ENCODE peak calls at places on chromosomes 1 and 21, in seven cellular contexts. F is heart right ventricle, G is H9, R is tibial nerve, Z is cardiac muscle cell, B is endothelial cell of umbilical vein, H is dorsolateral prefrontal cortex. Q is an unnamed sample.

GRCh38 chr1:178774263-178774662 is 49.2 kb downstream of the RALGPS2 start:
- DNase-seq in F (no peak), G (no peak), R (no peak), Z (peak; percentile 2), B (peak; percentile 29), H (no peak), Q (no peak)

GRCh38 chr1:119982006-119982405 is 85.7 kb upstream of the ADAM30 start:
- DNase-seq in F (no peak), G (no peak), R (no peak), Z (no peak), B (peak; percentile 26), H (no peak), Q (no peak)

GRCh38 chr1:108053291-108054023 is 88.5 kb upstream of the VAV3 start:
- DNase-seq in F (no peak), G (no peak), R (no peak), Z (no peak), B (no peak), H (no peak), Q (no peak)

GRCh38 chr1:109617291-109617801 is 2.1 kb downstream of the GNAT2 start:
- DNase-seq in F (no peak), G (peak; percentile 59), R (no peak), Z (no peak), B (peak; percentile 93), H (no peak), Q (peak; percentile 77)

GRCh38 chr21:37631319-37632117 is 264.9 kb downstream of the DYRK1A start:
- DNase-seq in F (no peak), G (peak; percentile 63), R (no peak), Z (no peak), B (peak; percentile 46), H (no peak), Q (peak; percentile 18)

GRCh38 chr1:228157381-228158126 is 7.8 kb downstream of the GJC2 start:
- DNase-seq in F (no peak), G (no peak), R (no peak), Z (no peak), B (no peak), H (peak; percentile 44), Q (no peak)

GRCh38 chr1:20265243-20265642 is 25.4 kb upstream of the VWA5B1 start:
- DNase-seq in F (peak; percentile 57), G (no peak), R (no peak), Z (peak; percentile 14), B (no peak), H (no peak), Q (no peak)

GRCh38 chr1:86868477-86868876 is 45.4 kb downstream of the SELENOF start:
- DNase-seq in F (no peak), G (no peak), R (no peak), Z (no peak), B (peak; percentile 32), H (no peak), Q (no peak)

GRCh38 chr21:25790122-25790951 is 55.6 kb downstream of the GABPA start:
- DNase-seq in F (no peak), G (no peak), R (peak; percentile 5), Z (peak; percentile 17), B (peak; percentile 63), H (no peak), Q (peak; percentile 2)

GRCh38 chr21:44869860-44870747 is 3.4 kb downstream of the PTTG1IP start:
- DNase-seq in F (peak; percentile 12), G (peak; percentile 64), R (peak; percentile 65), Z (no peak), B (peak; percentile 92), H (no peak), Q (peak; percentile 86)

GRCh38 chr1:168303716-168304540 is 23.3 kb downstream of the TBX19 start:
- DNase-seq in F (no peak), G (no peak), R (no peak), Z (no peak), B (no peak), H (no peak), Q (no peak)

GRCh38 chr1:65820983-65821382 is 28.3 kb downstream of the PDE4B start:
- DNase-seq in F (no peak), G (no peak), R (no peak), Z (no peak), B (no peak), H (no peak), Q (peak; percentile 71)

GRCh38 chr1:27527223-27527856 is 37.4 kb upstream of the WASF2 start:
- DNase-seq in F (peak; percentile 57), G (peak; percentile 90), R (peak; percentile 56), Z (peak; percentile 73), B (no peak), H (no peak), Q (no peak)

GRCh38 chr21:17128132-17128531 is 384.7 kb upstream of the CXADR start:
- DNase-seq in F (no peak), G (no peak), R (no peak), Z (no peak), B (peak; percentile 8), H (no peak), Q (no peak)

GRCh38 chr1:149945206-149945605 is 8.5 kb upstream of the MTMR11 start:
- DNase-seq in F (no peak), G (no peak), R (no peak), Z (no peak), B (no peak), H (no peak), Q (no peak)

GRCh38 chr1:206575165-206575893 is 36.9 kb downstream of the EIF2D start:
- DNase-seq in F (no peak), G (no peak), R (peak; percentile 65), Z (peak; percentile 58), B (peak; percentile 91), H (no peak), Q (no peak)

DNA sequence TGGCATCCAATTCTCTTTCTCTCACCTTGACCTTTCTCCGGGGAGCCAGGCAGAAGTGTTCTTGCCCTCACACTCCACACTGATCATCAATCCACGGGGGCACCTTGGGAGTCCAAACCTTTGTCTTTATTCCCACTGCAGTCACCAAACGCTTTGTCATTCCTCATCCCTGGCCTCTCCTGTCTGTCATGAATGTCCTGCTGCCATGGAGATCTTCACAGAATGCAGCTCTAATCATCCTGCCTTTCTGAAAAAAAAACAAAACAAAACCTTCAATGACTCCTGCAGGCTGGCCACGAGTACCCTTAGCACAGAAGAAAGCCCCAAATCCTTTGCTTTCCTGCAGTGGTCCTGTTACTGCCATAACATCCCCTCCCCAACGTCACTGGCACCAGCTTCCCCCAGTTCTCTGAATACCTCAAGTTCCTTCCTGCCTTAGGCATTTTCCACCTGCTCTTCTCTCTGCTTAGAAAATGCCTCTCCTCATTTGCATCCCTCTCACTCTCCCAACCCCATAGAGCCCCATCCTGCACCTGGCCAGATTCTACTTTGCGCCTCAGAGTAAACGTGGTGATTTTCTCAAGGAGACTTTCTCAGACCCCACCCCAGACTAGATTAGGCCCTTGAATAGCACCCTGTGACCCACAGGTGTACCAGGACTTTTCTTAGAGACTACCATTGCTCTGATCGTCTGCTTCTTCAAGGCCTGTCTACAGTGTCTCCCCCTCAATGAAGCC is 131.1 kb downstream of the AK5 start:
- DNase-seq in F (no peak), G (peak; percentile 33), R (no peak), Z (no peak), B (no peak), H (no peak), Q (no peak)
- H3K27me3 ChIP-seq in F (peaks cover 40% of the 10 kb centered on the region), G (no peaks in the 10 kb centered on the region), R (no peaks in the 10 kb centered on the region), Z (no peaks in the 10 kb centered on the region), B (no peaks in the 10 kb centered on the region), H (no peaks in the 10 kb centered on the region), Q (no peaks in the 10 kb centered on the region)

GRCh38 chr1:219812491-219813221 is 115.7 kb downstream of the SLC30A10 start:
- DNase-seq in F (no peak), G (peak; percentile 77), R (peak; percentile 43), Z (peak; percentile 87), B (peak; percentile 26), H (no peak), Q (peak; percentile 39)
- TF ChIP-seq CTCF in F (peak; percentile 86), G (peak; percentile 96), R (peak; percentile 71), Z (peak; percentile 92), B (peak; percentile 57), H (peak; percentile 93), Q (peak; percentile 90)

GRCh38 chr1:56686171-56686570 is 41.1 kb downstream of the PRKAA2 start:
- DNase-seq in F (no peak), G (no peak), R (no peak), Z (no peak), B (peak; percentile 13), H (no peak), Q (no peak)
- H3K27me3 ChIP-seq in F (no peaks in the 10 kb centered on the region), G (no peaks in the 10 kb centered on the region), R (no peaks in the 10 kb centered on the region), Z (no peaks in the 10 kb centered on the region), B (no peaks in the 10 kb centered on the region), H (no peaks in the 10 kb centered on the region), Q (no peaks in the 10 kb centered on the region)

GRCh38 chr1:9816199-9816598 is 7.6 kb downstream of the CLSTN1 start:
- DNase-seq in F (no peak), G (no peak), R (no peak), Z (no peak), B (no peak), H (no peak), Q (no peak)

GRCh38 chr1:9821710-9822109 is 2.1 kb downstream of the CLSTN1 start:
- DNase-seq in F (no peak), G (no peak), R (no peak), Z (no peak), B (no peak), H (no peak), Q (no peak)

GRCh38 chr1:9814619-9815018 is 9.1 kb downstream of the CLSTN1 start:
- DNase-seq in F (no peak), G (no peak), R (no peak), Z (no peak), B (no peak), H (no peak), Q (no peak)

GRCh38 chr1:9815150-9815549 is 8.6 kb downstream of the CLSTN1 start:
- DNase-seq in F (no peak), G (no peak), R (no peak), Z (no peak), B (no peak), H (no peak), Q (no peak)

DNA sequence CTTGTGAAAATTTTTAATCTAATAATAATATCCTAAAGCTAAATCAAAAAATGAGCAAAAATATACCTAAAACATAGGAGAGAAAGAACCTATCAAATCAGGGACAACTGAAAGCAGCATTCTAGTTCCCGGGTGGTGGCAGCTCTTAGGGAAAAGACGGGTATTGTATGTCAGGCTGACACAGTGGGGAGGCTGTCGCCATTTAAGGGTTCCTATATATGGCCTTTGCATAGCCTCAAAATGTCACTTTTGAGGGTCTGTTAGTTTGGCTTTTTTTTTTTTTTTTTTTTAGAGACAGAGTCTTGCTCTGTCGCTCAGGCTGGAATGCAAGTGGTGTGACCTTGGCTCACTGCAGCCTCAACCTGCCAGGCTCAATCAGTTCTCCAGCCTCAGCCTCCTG is 6.0 kb downstream of the CLSTN1 start:
- DNase-seq in F (no peak), G (no peak), R (no peak), Z (no peak), B (no peak), H (no peak), Q (no peak)
- TF ChIP-seq CTCF in F (no peak), G (no peak), R (no peak), Z (no peak), B (no peak), H (no peak), Q (no peak)

GRCh38 chr1:165354739-165355138 is 1.8 kb downstream of the LMX1A start:
- DNase-seq in F (no peak), G (no peak), R (no peak), Z (no peak), B (no peak), H (no peak), Q (no peak)
- H3K27me3 ChIP-seq in F (peaks cover 100% of the 10 kb centered on the region), G (peaks cover 81% of the 10 kb centered on the region), R (peaks cover 83% of the 10 kb centered on the region), Z (peaks cover 100% of the 10 kb centered on the region), B (peaks cover 81% of the 10 kb centered on the region), H (peaks cover 68% of the 10 kb centered on the region), Q (peaks cover 74% of the 10 kb centered on the region)

GRCh38 chr21:19607983-19608668 is 1204.5 kb upstream of the TMPRSS15 start:
- DNase-seq in F (no peak), G (no peak), R (no peak), Z (no peak), B (no peak), H (no peak), Q (no peak)
- TF ChIP-seq CTCF in F (no peak), G (peak; percentile 33), R (no peak), Z (no peak), B (no peak), H (no peak), Q (no peak)

Q was measured in kidney epithelial cell.